ENCODE peak calls at places on chromosomes 11 and 22, in five cellular contexts. G is H1, O is stomach, I is esophagus muscularis mucosa, N is GM12891. M is an unnamed sample.

GRCh38 chr22:24601217-24602104 is 1.5 kb upstream of the GGT1 start:
- DNase-seq in G (no peak), O (peak; percentile 97), I (no peak), N (no peak), M (no peak)

GRCh38 chr22:46862418-46863324 is 100.2 kb downstream of the TBC1D22A start:
- DNase-seq in G (no peak), O (no peak), I (no peak), N (no peak), M (no peak)

GRCh38 chr11:57703341-57703740 is 8.7 kb downstream of the MED19 start:
- DNase-seq in G (no peak), O (no peak), I (no peak), N (no peak), M (no peak)

GRCh38 chr11:15673408-15673811 is 558.7 kb downstream of the INSC start:
- DNase-seq in G (no peak), O (no peak), I (peak; percentile 72), N (no peak), M (no peak)

GRCh38 chr11:86570020-86570419 is 102.4 kb downstream of the ME3 start:
- DNase-seq in G (no peak), O (no peak), I (peak; percentile 34), N (no peak), M (no peak)

GRCh38 chr11:120136356-120136755 is 1.6 kb downstream of the TRIM29 start:
- DNase-seq in G (no peak), O (peak; percentile 17), I (no peak), N (peak; percentile 1), M (no peak)

GRCh38 chr11:93196816-93197382 is 892 bp downstream of the SLC36A4 start:
- DNase-seq in G (no peak), O (no peak), I (no peak), N (no peak), M (no peak)

GRCh38 chr11:107785401-107785800 is 73.2 kb downstream of the SLC35F2 start:
- DNase-seq in G (no peak), O (no peak), I (no peak), N (no peak), M (no peak)

GRCh38 chr11:113528982-113529381 is 53.8 kb upstream of the DRD2 start:
- DNase-seq in G (no peak), O (no peak), I (no peak), N (no peak), M (no peak)

GRCh38 chr11:66810576-66811185 is 32.6 kb upstream of the RCE1 start:
- DNase-seq in G (peak; percentile 9), O (no peak), I (no peak), N (no peak), M (no peak)

GRCh38 chr11:61967924-61968757 is 707 bp upstream of the FTH1 start:
- DNase-seq in G (no peak), O (peak; percentile 49), I (no peak), N (no peak), M (peak; percentile 54)

GRCh38 chr11:120244966-120245365 is 5.0 kb downstream of the POU2F3 start:
- DNase-seq in G (no peak), O (no peak), I (no peak), N (no peak), M (no peak)

GRCh38 chr22:30459206-30460052 is 12.4 kb downstream of the SEC14L3 start:
- DNase-seq in G (no peak), O (no peak), I (no peak), N (no peak), M (no peak)

GRCh38 chr22:37331811-37332536 is 49.7 kb downstream of the CYTH4 start:
- DNase-seq in G (no peak), O (no peak), I (no peak), N (no peak), M (no peak)

GRCh38 chr11:8260202-8260996 is 3.3 kb downstream of the LMO1 start:
- DNase-seq in G (no peak), O (peak; percentile 14), I (no peak), N (no peak), M (no peak)

GRCh38 chr11:73394416-73395296 is 18.5 kb downstream of the RELT start:
- DNase-seq in G (no peak), O (no peak), I (no peak), N (no peak), M (no peak)

GRCh38 chr11:9799901-9800300 is 136.0 kb downstream of the SWAP70 start:
- DNase-seq in G (no peak), O (no peak), I (no peak), N (no peak), M (no peak)

GRCh38 chr11:69348414-69349235 is 54.7 kb downstream of the MYEOV start:
- DNase-seq in G (no peak), O (no peak), I (peak; percentile 74), N (no peak), M (no peak)

GRCh38 chr11:46999217-46999616 is 62.7 kb downstream of the CSTPP1 start:
- DNase-seq in G (no peak), O (no peak), I (no peak), N (no peak), M (no peak)

GRCh38 chr22:39598017-39598965 is 27.7 kb downstream of the CACNA1I start:
- DNase-seq in G (peak; percentile 57), O (peak; percentile 78), I (no peak), N (peak; percentile 63), M (no peak)

GRCh38 chr11:73269353-73270088 is 2.6 kb upstream of the P2RY6 start:
- DNase-seq in G (no peak), O (peak; percentile 24), I (no peak), N (no peak), M (no peak)

GRCh38 chr11:107816028-107816427 is 42.6 kb downstream of the SLC35F2 start:
- DNase-seq in G (no peak), O (no peak), I (no peak), N (no peak), M (no peak)

GRCh38 chr11:35079581-35079980 is 59.4 kb upstream of the CD44 start:
- DNase-seq in G (no peak), O (no peak), I (no peak), N (no peak), M (no peak)

GRCh38 chr11:30585067-30585891 is 874 bp downstream of the MPPED2 start:
- DNase-seq in G (no peak), O (peak; percentile 28), I (no peak), N (peak; percentile 25), M (peak; percentile 22)

GRCh38 chr11:73651252-73651651 is 4.9 kb downstream of the PLEKHB1 start:
- DNase-seq in G (no peak), O (no peak), I (no peak), N (no peak), M (no peak)

GRCh38 chr11:10856689-10857603 is 907 bp downstream of the ZBED5 start:
- DNase-seq in G (no peak), O (peak; percentile 27), I (no peak), N (no peak), M (no peak)

GRCh38 chr11:11937957-11938356 is 70.5 kb downstream of the DKK3 start:
- DNase-seq in G (no peak), O (no peak), I (no peak), N (no peak), M (no peak)

GRCh38 chr11:94882931-94883330 is 90.4 kb downstream of the CWC15 start:
- DNase-seq in G (no peak), O (no peak), I (no peak), N (no peak), M (no peak)

GRCh38 chr11:1878134-1879031 is 13.3 kb downstream of the PRR33 start:
- DNase-seq in G (no peak), O (no peak), I (no peak), N (peak; percentile 22), M (peak; percentile 31)

GRCh38 chr11:1881442-1882264 is 10.0 kb downstream of the PRR33 start:
- DNase-seq in G (no peak), O (no peak), I (no peak), N (peak; percentile 14), M (peak; percentile 39)

GRCh38 chr11:1880746-1881441 is 10.8 kb downstream of the PRR33 start:
- DNase-seq in G (no peak), O (no peak), I (no peak), N (peak; percentile 28), M (peak; percentile 25)

GRCh38 chr11:1879342-1879940 is 12.3 kb downstream of the PRR33 start:
- DNase-seq in G (no peak), O (no peak), I (no peak), N (peak; percentile 16), M (no peak)

GRCh38 chr11:1879941-1880720 is 11.6 kb downstream of the PRR33 start:
- DNase-seq in G (no peak), O (no peak), I (no peak), N (peak; percentile 30), M (peak; percentile 25)
- TF ChIP-seq POLR2AphosphoS5 in G (no peak), O (no peak), I (no peak), N (no peak), M (no peak)

DNA sequence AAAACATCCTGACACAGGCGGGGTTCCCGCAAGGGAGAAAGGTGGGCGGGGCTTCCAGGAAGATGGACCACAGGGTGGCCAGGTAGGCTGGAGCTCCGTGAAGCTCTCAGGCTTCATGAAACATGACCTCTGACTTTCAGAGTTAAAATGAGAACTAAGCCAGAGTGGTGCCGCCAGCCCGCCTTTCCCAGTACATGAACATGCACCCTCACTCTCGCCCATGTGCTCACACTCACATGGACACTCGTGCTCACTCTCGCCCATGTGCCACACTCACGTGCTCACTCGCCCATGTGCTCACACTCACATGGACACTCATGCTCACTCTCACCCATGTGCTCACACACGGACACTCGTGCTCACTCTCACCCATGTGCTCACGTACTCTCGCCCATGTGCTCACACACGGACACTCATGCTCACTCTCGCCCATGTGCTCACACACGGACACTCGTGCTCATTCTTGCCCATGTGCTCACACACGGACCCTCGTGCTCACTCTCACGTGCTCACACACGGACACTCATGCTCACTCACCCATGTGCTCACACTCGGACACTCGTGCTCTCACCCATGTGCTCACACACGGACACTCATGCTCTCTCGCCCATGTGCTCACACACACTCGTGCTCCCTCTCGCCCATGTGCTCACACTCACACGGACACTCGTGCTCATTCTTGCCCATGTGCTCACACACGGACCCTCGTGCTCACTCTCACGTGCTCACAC is 10.0 kb downstream of the RNH1 start:
- DNase-seq in G (no peak), O (no peak), I (no peak), N (no peak), M (no peak)
- TF ChIP-seq POLR2AphosphoS5 in G (peak; percentile 51), O (no peak), I (no peak), N (peak; percentile 66), M (peak; percentile 14)

DNA sequence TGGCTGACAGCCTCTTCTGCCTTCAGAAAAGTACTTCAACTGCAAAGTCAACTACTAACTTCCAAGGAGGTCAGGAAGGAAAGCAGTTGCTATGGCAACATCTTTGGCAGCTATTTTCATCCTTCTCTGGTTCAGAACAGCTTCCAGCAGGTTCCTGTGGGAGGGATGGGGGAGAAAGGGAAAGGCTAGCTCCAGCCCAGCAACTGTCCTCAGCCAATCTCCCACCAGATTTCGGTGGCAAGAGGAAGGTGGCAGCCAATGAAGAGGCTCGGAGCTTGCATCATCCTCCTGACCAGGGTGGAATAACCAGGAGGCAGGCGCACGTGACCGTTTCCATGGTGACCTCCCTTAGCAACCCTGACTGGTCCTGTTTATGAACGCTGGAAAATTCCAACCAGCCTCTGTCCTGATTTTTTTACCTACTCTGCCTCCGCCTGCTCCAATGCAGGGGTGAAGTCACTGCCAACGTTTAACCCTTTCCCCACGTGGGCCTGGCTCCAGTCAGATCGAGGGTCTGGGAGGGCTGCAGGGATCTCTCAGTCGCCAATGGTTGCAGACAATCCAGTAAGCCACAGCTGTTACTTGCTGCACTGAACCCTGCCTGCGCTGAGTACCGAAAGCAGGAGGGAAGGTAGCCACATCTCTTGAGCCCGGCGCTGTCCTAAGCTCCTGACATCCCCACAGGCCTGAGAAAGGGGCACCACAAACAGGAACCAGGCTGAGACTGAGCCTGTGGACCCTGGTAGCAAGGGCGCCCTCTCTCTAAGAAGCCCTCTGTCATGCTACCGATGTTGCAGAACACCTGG is 11.2 kb upstream of the MALAT1 start:
- DNase-seq in G (peak; percentile 97), O (peak; percentile 98), I (peak; percentile 100), N (no peak), M (no peak)
- TF ChIP-seq POLR2AphosphoS5 in G (no peak), O (no peak), I (peak; percentile 98), N (no peak), M (no peak)

GRCh38 chr11:124898711-124899110 is 1.0 kb upstream of the ROBO4 start:
- DNase-seq in G (no peak), O (no peak), I (no peak), N (no peak), M (no peak)
- TF ChIP-seq POLR2AphosphoS5 in G (no peak), O (no peak), I (peak; percentile 24), N (no peak), M (no peak)

M was measured in GM12892.